ENCODE peak calls at places on chromosomes 4 and X, in seven cellular contexts. P is neuronal stem cell, X is IMR-90, L is mesendoderm, E is trophoblast cell, B is H9, T is mesenchymal stem cell. J is an unnamed sample.

GRCh38 chr4:81600511-81601269 is 129.0 kb upstream of the RASGEF1B start:
- DNase-seq in T (peak), P (peak), X (no peak), E (no peak), L (peak), B (no peak), J (no peak)

GRCh38 chrX:124338733-124339514 is 6.5 kb downstream of the TEX13D start:
- DNase-seq in E (no peak), L (no peak), T (no peak), B (no peak), P (no peak), X (no peak), J (no peak)

GRCh38 chr4:174304664-174305063 is 21.0 kb downstream of the CEP44 start:
- DNase-seq in E (no peak), P (no peak), B (no peak), X (no peak), L (no peak), T (no peak), J (no peak)

GRCh38 chr4:76822294-76822693 is 75.7 kb downstream of the SOWAHB start:
- DNase-seq in E (no peak), B (no peak), X (no peak), T (no peak), L (no peak), P (no peak), J (no peak)

GRCh38 chrX:31336419-31336818 is 264.6 kb upstream of the FTHL17 start:
- DNase-seq in T (no peak), P (no peak), E (no peak), L (no peak), X (no peak), B (no peak), J (no peak)

GRCh38 chrX:25858273-25858880 is 279.8 kb upstream of the MAGEB18 start:
- DNase-seq in L (peak), E (no peak), B (no peak), X (no peak), P (no peak), T (no peak), J (no peak)

GRCh38 chrX:101550825-101551767 is 749 bp downstream of the ARMCX1 start:
- DNase-seq in E (no peak), T (peak), B (peak), X (peak), P (peak), L (peak), J (peak)

GRCh38 chrX:150752124-150752523 is 58.9 kb downstream of the MTMR1 start:
- DNase-seq in T (no peak), L (no peak), X (peak), B (no peak), E (no peak), P (no peak), J (no peak)

GRCh38 chrX:41515376-41515775 is 68.2 kb downstream of the NYX start:
- DNase-seq in P (no peak), X (no peak), T (no peak), B (no peak), L (no peak), E (no peak), J (no peak)

GRCh38 chrX:53088136-53088974 is 5.6 kb upstream of the KANTR start:
- DNase-seq in T (peak), X (peak), L (peak), E (peak), B (peak), P (no peak), J (peak)

GRCh38 chrX:129706395-129707072 is 32.2 kb upstream of the XPNPEP2 start:
- DNase-seq in P (no peak), L (no peak), T (no peak), X (no peak), B (no peak), E (no peak), J (no peak)

GRCh38 chr4:129162450-129162849 is 66.5 kb downstream of the C4orf33 start:
- DNase-seq in X (no peak), T (no peak), B (no peak), E (no peak), P (no peak), L (no peak), J (no peak)

GRCh38 chr4:139556071-139556734 is at the start of gene SETD7:
- DNase-seq in X (peak), E (peak), T (peak), L (peak), P (peak), B (peak), J (peak)

GRCh38 chr4:98430708-98431403 is 169.7 kb downstream of the RAP1GDS1 start:
- DNase-seq in L (peak), E (peak), T (peak), X (peak), B (no peak), P (no peak), J (no peak)

GRCh38 chrX:115639481-115639880 is 78.5 kb downstream of the PLS3 start:
- DNase-seq in B (no peak), P (no peak), T (no peak), X (no peak), L (no peak), E (no peak), J (no peak)

GRCh38 chr4:164613761-164614277 is 140.1 kb upstream of the SMIM31 start:
- DNase-seq in P (no peak), L (no peak), E (no peak), T (no peak), X (no peak), B (no peak), J (no peak)

GRCh38 chr4:103046416-103047290 is 27.1 kb upstream of the SLC9B1 start:
- DNase-seq in X (peak), P (peak), E (peak), T (peak), B (peak), L (peak), J (no peak)

GRCh38 chr4:111512081-111512774 is 633.0 kb upstream of the FAM241A start:
- DNase-seq in P (no peak), B (no peak), L (peak), E (peak), X (peak), T (peak), J (no peak)

GRCh38 chr4:77193511-77194236 is 36.7 kb downstream of the CCNG2 start:
- DNase-seq in L (peak), X (no peak), P (no peak), E (peak), B (peak), T (peak), J (peak)

GRCh38 chr4:7630559-7631287 is 196.0 kb upstream of the PSAPL1 start:
- DNase-seq in E (peak), X (peak), B (no peak), L (no peak), T (peak), P (no peak), J (no peak)

GRCh38 chrX:8194216-8194615 is 23.1 kb upstream of the VCX2 start:
- DNase-seq in B (no peak), E (peak), T (no peak), X (no peak), L (no peak), P (no peak), J (no peak)

GRCh38 chr4:154030747-154031146 is 241.9 kb upstream of the SFRP2 start:
- DNase-seq in T (peak), L (no peak), E (no peak), X (no peak), B (no peak), P (no peak), J (no peak)

GRCh38 chr4:145540235-145540634 is 58.6 kb downstream of the SMAD1 start:
- DNase-seq in T (no peak), P (no peak), X (peak), B (no peak), L (no peak), E (no peak), J (no peak)

GRCh38 chr4:13484045-13484748 is at the start of gene RAB28:
- DNase-seq in L (peak), T (peak), P (peak), E (peak), B (peak), X (peak), J (peak)

GRCh38 chr4:147334478-147334877 is 146.4 kb upstream of the EDNRA start:
- DNase-seq in B (no peak), P (no peak), L (no peak), T (peak), X (peak), E (no peak), J (no peak)

GRCh38 chr4:152536545-152537182 is 772 bp upstream of the FBXW7 start:
- DNase-seq in T (peak), E (no peak), P (no peak), L (no peak), X (peak), B (no peak), J (no peak)

GRCh38 chrX:22674947-22675346 is 324.8 kb upstream of the DDX53 start:
- DNase-seq in E (no peak), B (no peak), X (no peak), L (no peak), P (no peak), T (no peak), J (no peak)

GRCh38 chr4:122692641-122693520 is 39.6 kb upstream of the BBS12 start:
- DNase-seq in T (no peak), P (no peak), L (no peak), B (no peak), X (peak), E (peak), J (no peak)

GRCh38 chr4:1309261-1310010 is 19.7 kb downstream of the MAEA start:
- DNase-seq in L (peak), P (peak), T (peak), X (peak), B (peak), E (peak), J (peak)

GRCh38 chr4:20456416-20456815 is 204.7 kb downstream of the SLIT2 start:
- DNase-seq in L (peak), X (peak), B (no peak), T (no peak), E (no peak), P (no peak), J (no peak)

GRCh38 chr4:142278663-142279062 is 567.4 kb downstream of the INPP4B start:
- DNase-seq in L (no peak), E (no peak), B (no peak), T (no peak), P (no peak), X (no peak), J (no peak)

DNA sequence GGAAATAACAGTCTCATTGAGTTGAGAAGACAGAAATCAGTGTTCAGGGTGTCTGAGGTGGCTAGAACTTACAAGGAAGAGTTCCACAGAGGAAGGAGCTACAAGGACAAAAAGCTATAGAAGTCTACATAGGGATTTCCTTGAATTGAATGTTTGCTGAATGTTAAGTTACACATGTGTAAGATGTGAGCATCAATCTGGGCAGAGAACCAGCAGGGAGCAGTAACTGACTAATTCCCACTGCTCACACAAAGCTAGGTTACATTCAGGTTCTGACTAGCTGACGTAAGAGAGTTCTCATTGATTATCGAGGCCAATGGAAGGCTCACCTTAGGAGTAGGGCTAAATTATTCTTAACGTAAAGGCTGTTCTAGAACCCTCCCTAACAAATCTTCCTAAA is 60.5 kb downstream of the SLC30A9 start:
- DNase-seq in P (no peak), L (no peak), B (no peak), T (no peak), E (no peak), X (peak), J (no peak)
- H3K4ac ChIP-seq in P (no peak), L (no peak), B (no peak), T (no peak), E (no peak), X (no peak), J (no peak)

GRCh38 chrX:47583240-47583861 is 1.1 kb downstream of the TIMP1 start:
- DNase-seq in L (no peak), X (no peak), P (no peak), T (no peak), B (no peak), E (no peak), J (no peak)
- H3K4me2 ChIP-seq in L (no peak), X (peak), P (no peak), T (peak), B (no peak), E (no peak), J (no peak)

DNA sequence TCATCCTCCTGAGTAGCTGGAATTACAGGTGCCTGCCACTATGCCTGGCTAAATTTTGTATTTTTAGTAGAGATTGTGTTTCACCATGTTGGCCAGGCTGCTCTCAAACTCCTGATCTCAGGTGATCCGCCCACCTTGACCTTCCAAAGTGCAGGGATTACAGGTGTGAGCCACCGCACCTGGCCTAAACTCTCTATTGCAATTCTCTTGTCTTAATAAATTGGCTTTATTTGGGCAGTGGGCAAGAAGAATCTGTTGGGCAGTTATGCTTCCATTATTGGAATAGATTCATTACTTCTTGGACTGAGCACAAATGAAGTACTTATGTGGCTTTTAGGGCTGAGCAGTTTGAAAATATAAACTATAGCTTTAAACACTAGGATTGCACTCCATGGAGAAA is 8.2 kb upstream of the GPAT3 start:
- DNase-seq in X (no peak), B (no peak), L (no peak), P (no peak), T (no peak), E (no peak), J (no peak)
- H3K4ac ChIP-seq in X (no peak), B (no peak), L (no peak), P (no peak), T (no peak), E (no peak), J (no peak)

GRCh38 chr4:30821275-30821674 is 101.1 kb downstream of the PCDH7 start:
- DNase-seq in E (no peak), X (no peak), L (no peak), T (no peak), B (no peak), P (no peak), J (no peak)

GRCh38 chr4:30821891-30822612 is 101.9 kb downstream of the PCDH7 start:
- DNase-seq in P (no peak), E (no peak), T (peak), B (no peak), L (peak), X (peak), J (no peak)

GRCh38 chr4:30818541-30818940 is 98.4 kb downstream of the PCDH7 start:
- DNase-seq in P (no peak), L (no peak), B (no peak), E (no peak), T (no peak), X (no peak), J (no peak)

GRCh38 chr4:30825008-30825765 is 105.0 kb downstream of the PCDH7 start:
- DNase-seq in T (no peak), E (no peak), L (no peak), P (no peak), X (peak), B (no peak), J (no peak)

GRCh38 chr4:30822911-30823529 is 102.9 kb downstream of the PCDH7 start:
- DNase-seq in B (no peak), T (no peak), X (no peak), E (no peak), L (no peak), P (no peak), J (no peak)
- H3K4me2 ChIP-seq in B (no peak), T (no peak), X (no peak), E (no peak), L (no peak), P (no peak), J (no peak)

GRCh38 chr4:160182727-160183126 is 1079.8 kb downstream of the RAPGEF2 start:
- DNase-seq in E (no peak), X (no peak), T (no peak), P (no peak), B (no peak), L (no peak), J (no peak)
- H3K4ac ChIP-seq in E (no peak), X (no peak), T (no peak), P (no peak), B (no peak), L (no peak), J (no peak)

DNA sequence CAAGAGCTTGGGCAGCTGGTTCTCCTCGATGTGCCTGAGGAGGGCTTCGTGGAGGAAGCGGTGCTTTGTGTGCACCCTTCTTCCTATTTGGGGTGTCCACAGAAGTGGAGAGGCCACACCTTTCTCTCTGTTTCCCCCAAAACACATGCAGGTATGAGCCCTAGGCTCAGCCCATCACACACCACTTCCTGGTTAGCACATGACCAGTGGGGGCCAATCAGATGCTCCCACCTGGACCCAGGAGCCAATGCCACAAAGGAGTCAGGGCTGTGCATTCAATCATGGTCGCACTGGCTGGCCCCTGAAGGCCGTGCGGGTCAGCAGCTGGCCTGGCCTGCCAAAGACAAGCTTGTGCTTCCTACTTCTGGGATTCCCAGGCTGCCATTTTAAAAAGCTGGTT is 51.4 kb downstream of the PPP2R2C start:
- DNase-seq in L (peak), B (no peak), T (no peak), P (no peak), E (no peak), X (no peak), J (no peak)
- H3K4me2 ChIP-seq in L (no peak), B (no peak), T (no peak), P (no peak), E (no peak), X (no peak), J (no peak)

J was measured in H1.